ENCODE peak calls at places on chromosomes 7 and 10, in nine cellular contexts. V is fibroblast of pulmonary artery, L is HFF-Myc, Y is uterus, U is GM06990, C is mucosa of descending colon, I is tibial artery, N is heart right ventricle, E is AG04449. J is an unnamed sample.

GRCh38 chr7:150911590-150912267 is 59.4 kb downstream of the AOC1 start:
- DNase-seq in V (no peak), L (no peak), Y (no peak), U (no peak), C (no peak), I (no peak), N (no peak), E (no peak), J (no peak)

GRCh38 chr10:33277135-33277536 is 57.3 kb downstream of the NRP1 start:
- DNase-seq in V (peak; percentile 45), L (no peak), Y (no peak), U (no peak), C (no peak), I (peak; percentile 75), N (peak; percentile 90), E (no peak), J (no peak)

GRCh38 chr7:151243045-151243349 is 5.5 kb downstream of the SMARCD3 start:
- DNase-seq in V (no peak), L (no peak), Y (no peak), U (no peak), C (no peak), I (no peak), N (no peak), E (no peak), J (no peak)

GRCh38 chr7:27933691-27934565 is 194.0 kb downstream of the TAX1BP1 start:
- DNase-seq in V (no peak), L (peak; percentile 67), Y (no peak), U (no peak), C (no peak), I (no peak), N (no peak), E (no peak), J (peak; percentile 91)

GRCh38 chr10:120480065-120480600 is 23.1 kb downstream of the PLPP4 start:
- DNase-seq in V (no peak), L (no peak), Y (no peak), U (no peak), C (no peak), I (no peak), N (no peak), E (no peak), J (no peak)

GRCh38 chr7:85014936-85015335 is 171.9 kb downstream of the SEMA3D start:
- DNase-seq in V (no peak), L (no peak), Y (no peak), U (no peak), C (no peak), I (no peak), N (no peak), E (no peak), J (no peak)

GRCh38 chr10:132707776-132708171 is 78.2 kb downstream of the NKX6-2 start:
- DNase-seq in V (no peak), L (no peak), Y (no peak), U (no peak), C (peak; percentile 47), I (peak; percentile 60), N (no peak), E (no peak), J (no peak)

GRCh38 chr10:6231146-6231545 is 28.4 kb downstream of the PFKFB3 start:
- DNase-seq in V (no peak), L (no peak), Y (no peak), U (no peak), C (no peak), I (no peak), N (no peak), E (no peak), J (no peak)

GRCh38 chr10:22606164-22606614 is 108.2 kb downstream of the PIP4K2A start:
- DNase-seq in V (no peak), L (peak; percentile 37), Y (no peak), U (peak; percentile 75), C (no peak), I (no peak), N (no peak), E (no peak), J (peak; percentile 45)

GRCh38 chr10:86301971-86302370 is 64.6 kb downstream of the GRID1 start:
- DNase-seq in V (no peak), L (no peak), Y (no peak), U (no peak), C (no peak), I (peak; percentile 38), N (no peak), E (no peak), J (no peak)

GRCh38 chr7:101402081-101402779 is 39.6 kb downstream of the COL26A1 start:
- DNase-seq in V (peak; percentile 6), L (peak; percentile 59), Y (no peak), U (no peak), C (no peak), I (no peak), N (no peak), E (peak; percentile 9), J (peak; percentile 19)

GRCh38 chr10:87565010-87565409 is 60.3 kb downstream of the MINPP1 start:
- DNase-seq in V (no peak), L (no peak), Y (no peak), U (no peak), C (no peak), I (no peak), N (no peak), E (no peak), J (no peak)

GRCh38 chr10:93080350-93081046 is 6.8 kb downstream of the CYP26A1 start:
- DNase-seq in V (peak; percentile 52), L (no peak), Y (no peak), U (no peak), C (no peak), I (no peak), N (peak; percentile 34), E (no peak), J (peak; percentile 44)

GRCh38 chr7:6276911-6277408 is 4.5 kb upstream of the CYTH3 start:
- DNase-seq in V (peak; percentile 45), L (no peak), Y (no peak), U (no peak), C (no peak), I (peak; percentile 27), N (no peak), E (no peak), J (no peak)

GRCh38 chr7:34133983-34134782 is 228.8 kb downstream of the BMPER start:
- DNase-seq in V (peak; percentile 86), L (peak; percentile 66), Y (peak; percentile 64), U (no peak), C (no peak), I (peak; percentile 73), N (peak; percentile 55), E (no peak), J (peak; percentile 82)

GRCh38 chr7:28389504-28390385 is 22.6 kb upstream of the CREB5 start:
- DNase-seq in V (peak; percentile 81), L (peak; percentile 56), Y (no peak), U (peak; percentile 20), C (no peak), I (no peak), N (peak; percentile 14), E (no peak), J (peak; percentile 85)

GRCh38 chr7:44646176-44646920 is 39.9 kb downstream of the OGDH start:
- DNase-seq in V (no peak), L (no peak), Y (no peak), U (no peak), C (no peak), I (no peak), N (no peak), E (no peak), J (no peak)

GRCh38 chr7:104469135-104469820 is 140.9 kb downstream of the LHFPL3 start:
- DNase-seq in V (no peak), L (no peak), Y (no peak), U (no peak), C (no peak), I (no peak), N (no peak), E (no peak), J (no peak)

GRCh38 chr7:16989883-16990413 is 108.2 kb upstream of the AGR3 start:
- DNase-seq in V (peak; percentile 98), L (peak; percentile 42), Y (no peak), U (no peak), C (peak; percentile 56), I (peak; percentile 79), N (peak; percentile 55), E (peak; percentile 37), J (peak; percentile 85)
- H3K4me3 ChIP-seq in V (peak overlapping the region; percentile 39), L (peak overlapping the region; percentile 23), Y (no peak overlapping the region), U (no peak overlapping the region), C (no peak overlapping the region), I (no peak overlapping the region), N (peak overlapping the region; percentile 41), E (peak overlapping the region; percentile 6), J (peak overlapping the region; percentile 29)

DNA sequence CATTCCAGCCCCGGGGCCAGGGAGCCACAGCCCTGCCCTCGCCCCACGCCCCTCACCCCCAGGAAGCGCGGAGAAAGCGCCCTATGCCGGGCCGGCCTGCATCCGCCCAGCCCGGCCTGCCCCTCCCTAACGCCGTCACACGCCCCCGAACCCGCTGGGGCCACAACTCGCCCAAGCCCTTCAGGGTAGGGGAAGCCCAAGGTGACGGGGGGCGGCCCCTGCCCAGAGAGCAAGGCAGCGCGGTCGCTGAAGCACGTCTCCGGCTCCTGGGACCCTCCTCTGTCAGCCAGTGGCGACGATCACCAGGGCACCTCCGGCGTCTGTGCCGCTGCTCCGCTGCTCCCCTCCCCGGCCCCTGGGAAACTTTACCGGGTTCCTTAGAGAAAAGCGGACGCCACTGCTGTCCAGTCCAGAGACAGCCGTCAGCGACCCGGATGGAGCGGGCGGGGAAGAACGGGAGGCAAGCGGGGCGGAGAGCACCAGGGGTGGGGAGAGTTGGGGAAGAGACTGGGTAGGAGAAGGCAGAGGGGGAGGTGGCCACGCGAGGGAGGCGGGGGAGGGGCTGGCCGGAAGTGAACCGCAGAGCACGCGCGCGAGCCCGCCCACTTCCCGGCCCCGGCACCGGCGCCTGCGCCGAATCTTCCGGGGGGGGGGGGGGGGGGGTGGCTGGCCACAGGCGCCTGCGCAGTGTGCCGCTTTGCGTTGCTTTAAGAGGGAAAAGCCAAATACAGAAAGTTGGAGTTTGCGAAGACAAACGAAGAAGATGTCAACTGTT is at the start of gene HERC4:
- DNase-seq in V (peak; percentile 96), L (peak; percentile 65), Y (peak; percentile 93), U (peak; percentile 93), C (peak; percentile 96), I (peak; percentile 98), N (peak; percentile 96), E (no peak), J (peak; percentile 95)
- TF ChIP-seq CTCF in V (no peak), L (no peak), Y (no peak), U (no peak), C (no peak), I (no peak), N (no peak), E (no peak), J (no peak)

GRCh38 chr7:112156412-112156811 is 49.8 kb downstream of the DOCK4 start:
- DNase-seq in V (no peak), L (no peak), Y (no peak), U (no peak), C (no peak), I (no peak), N (no peak), E (no peak), J (no peak)
- H3K4me3 ChIP-seq in V (no peak overlapping the region), L (no peak overlapping the region), Y (no peak overlapping the region), U (no peak overlapping the region), C (no peak overlapping the region), I (no peak overlapping the region), N (no peak overlapping the region), E (no peak overlapping the region), J (no peak overlapping the region)

GRCh38 chr7:115099906-115100305 is 178.0 kb downstream of the MDFIC start:
- DNase-seq in V (peak; percentile 81), L (no peak), Y (no peak), U (no peak), C (no peak), I (no peak), N (no peak), E (peak; percentile 44), J (peak; percentile 80)
- TF ChIP-seq CTCF in V (peak; percentile 12), L (no peak), Y (no peak), U (no peak), C (no peak), I (no peak), N (no peak), E (no peak), J (no peak)